ENCODE peak calls at places on chromosome 17, in four cellular contexts. N, F, M and U are unnamed samples.

GRCh38 chr17:32319548-32319905 is 22.4 kb downstream of the C17orf75 start:
- DNase-seq in N (peak; percentile 41), F (peak; percentile 79), M (peak; percentile 53), U (no peak)

GRCh38 chr17:4620531-4621101 is 20.9 kb downstream of the ALOX15 start:
- DNase-seq in N (no peak), F (no peak), M (no peak), U (no peak)

GRCh38 chr17:76013377-76013932 is 12.8 kb downstream of the CDK3 start:
- DNase-seq in N (no peak), F (no peak), M (no peak), U (no peak)

GRCh38 chr17:76492989-76493501 is 8.2 kb downstream of the RHBDF2 start:
- DNase-seq in N (peak; percentile 81), F (no peak), M (peak; percentile 91), U (no peak)

GRCh38 chr17:29546085-29546484 is 20.8 kb downstream of the ABHD15 start:
- DNase-seq in N (no peak), F (no peak), M (no peak), U (no peak)

GRCh38 chr17:48470388-48471034 is 40.5 kb upstream of the SKAP1 start:
- DNase-seq in N (peak; percentile 48), F (no peak), M (peak; percentile 68), U (no peak)

GRCh38 chr17:59617141-59617757 is 2.4 kb upstream of the CLTC start:
- DNase-seq in N (peak; percentile 33), F (no peak), M (no peak), U (no peak)

GRCh38 chr17:36869856-36870617 is 67.2 kb upstream of the LHX1 start:
- DNase-seq in N (peak; percentile 24), F (no peak), M (peak; percentile 17), U (no peak)

GRCh38 chr17:33469911-33470310 is 176.8 kb upstream of the ASIC2 start:
- DNase-seq in N (peak; percentile 57), F (no peak), M (peak; percentile 95), U (no peak)

GRCh38 chr17:15171433-15172047 is 93.6 kb downstream of the PMP22 start:
- DNase-seq in N (peak; percentile 47), F (peak; percentile 79), M (peak; percentile 78), U (no peak)

GRCh38 chr17:64777413-64778101 is 115.5 kb upstream of the SMURF2 start:
- DNase-seq in N (no peak), F (peak; percentile 57), M (no peak), U (no peak)

GRCh38 chr17:7711356-7711755 is 6.2 kb upstream of the DNAH2 start:
- DNase-seq in N (no peak), F (peak; percentile 54), M (no peak), U (no peak)

GRCh38 chr17:6427284-6427781 is 7.6 kb downstream of the AIPL1 start:
- DNase-seq in N (peak; percentile 35), F (no peak), M (peak; percentile 22), U (no peak)

GRCh38 chr17:69773081-69773480 is 301.9 kb upstream of the KCNJ16 start:
- DNase-seq in N (peak; percentile 64), F (no peak), M (peak; percentile 47), U (no peak)

GRCh38 chr17:19410875-19411291 is at the start of gene RNF112:
- DNase-seq in N (no peak), F (peak; percentile 51), M (peak; percentile 56), U (no peak)

GRCh38 chr17:73822371-73822770 is 178.1 kb upstream of the SDK2 start:
- DNase-seq in N (no peak), F (no peak), M (no peak), U (no peak)

GRCh38 chr17:19877546-19877945 is 9.8 kb upstream of the ULK2 start:
- DNase-seq in N (no peak), F (no peak), M (no peak), U (no peak)

GRCh38 chr17:27245230-27245696 is 48.7 kb upstream of the WSB1 start:
- DNase-seq in N (peak; percentile 76), F (peak; percentile 85), M (peak; percentile 97), U (peak; percentile 55)

GRCh38 chr17:17155568-17155967 is 50.6 kb downstream of the PLD6 start:
- DNase-seq in N (no peak), F (no peak), M (no peak), U (no peak)

GRCh38 chr17:73998246-73999220 is 204.9 kb upstream of the RPL38 start:
- DNase-seq in N (peak; percentile 22), F (peak; percentile 69), M (no peak), U (no peak)

GRCh38 chr17:52681486-52681885 is 523.0 kb upstream of the CA10 start:
- DNase-seq in N (no peak), F (no peak), M (no peak), U (no peak)

GRCh38 chr17:70138309-70138865 is 30.9 kb upstream of the KCNJ2 start:
- DNase-seq in N (no peak), F (no peak), M (no peak), U (no peak)

GRCh38 chr17:50499722-50500121 is 8.5 kb upstream of the MYCBPAP start:
- DNase-seq in N (no peak), F (no peak), M (no peak), U (no peak)

GRCh38 chr17:14918540-14918939 is 346.6 kb downstream of the PMP22 start:
- DNase-seq in N (no peak), F (no peak), M (peak; percentile 45), U (no peak)

GRCh38 chr17:63116967-63117366 is 150.9 kb downstream of the TANC2 start:
- DNase-seq in N (peak; percentile 11), F (peak; percentile 64), M (peak; percentile 72), U (no peak)

GRCh38 chr17:36661047-36661666 is 59.8 kb downstream of the MRM1 start:
- DNase-seq in N (no peak), F (no peak), M (no peak), U (no peak)

GRCh38 chr17:320809-321385 is 31.7 kb downstream of the RPH3AL start:
- DNase-seq in N (no peak), F (peak; percentile 84), M (no peak), U (no peak)

GRCh38 chr17:29091591-29092291 is 48.8 kb downstream of the PIPOX start:
- DNase-seq in N (no peak), F (no peak), M (no peak), U (no peak)

GRCh38 chr17:58667934-58668597 is 23.8 kb downstream of the TEX14 start:
- DNase-seq in N (peak; percentile 46), F (no peak), M (no peak), U (no peak)

GRCh38 chr17:40615295-40615988 is 32.2 kb downstream of the SMARCE1 start:
- DNase-seq in N (peak; percentile 67), F (peak; percentile 68), M (peak; percentile 49), U (no peak)

GRCh38 chr17:35406568-35406967 is 25.7 kb downstream of the SLFN12 start:
- DNase-seq in N (no peak), F (no peak), M (no peak), U (no peak)

GRCh38 chr17:52648995-52649394 is 490.5 kb upstream of the CA10 start:
- DNase-seq in N (no peak), F (no peak), M (no peak), U (no peak)

GRCh38 chr17:7780736-7781135 is 53.3 kb upstream of the KDM6B start:
- DNase-seq in N (no peak), F (no peak), M (no peak), U (no peak)

GRCh38 chr17:74454197-74455024 is 12.0 kb upstream of the CD300A start:
- DNase-seq in N (peak; percentile 69), F (peak; percentile 38), M (peak; percentile 64), U (no peak)

GRCh38 chr17:36993227-36993626 is 44.5 kb downstream of the AATF start:
- DNase-seq in N (no peak), F (no peak), M (no peak), U (no peak)

GRCh38 chr17:43410557-43411368 is 12.0 kb downstream of the ARL4D start:
- DNase-seq in N (no peak), F (no peak), M (no peak), U (no peak)

GRCh38 chr17:72477529-72477928 is 356.7 kb downstream of the SOX9 start:
- DNase-seq in N (no peak), F (no peak), M (no peak), U (no peak)

DNA sequence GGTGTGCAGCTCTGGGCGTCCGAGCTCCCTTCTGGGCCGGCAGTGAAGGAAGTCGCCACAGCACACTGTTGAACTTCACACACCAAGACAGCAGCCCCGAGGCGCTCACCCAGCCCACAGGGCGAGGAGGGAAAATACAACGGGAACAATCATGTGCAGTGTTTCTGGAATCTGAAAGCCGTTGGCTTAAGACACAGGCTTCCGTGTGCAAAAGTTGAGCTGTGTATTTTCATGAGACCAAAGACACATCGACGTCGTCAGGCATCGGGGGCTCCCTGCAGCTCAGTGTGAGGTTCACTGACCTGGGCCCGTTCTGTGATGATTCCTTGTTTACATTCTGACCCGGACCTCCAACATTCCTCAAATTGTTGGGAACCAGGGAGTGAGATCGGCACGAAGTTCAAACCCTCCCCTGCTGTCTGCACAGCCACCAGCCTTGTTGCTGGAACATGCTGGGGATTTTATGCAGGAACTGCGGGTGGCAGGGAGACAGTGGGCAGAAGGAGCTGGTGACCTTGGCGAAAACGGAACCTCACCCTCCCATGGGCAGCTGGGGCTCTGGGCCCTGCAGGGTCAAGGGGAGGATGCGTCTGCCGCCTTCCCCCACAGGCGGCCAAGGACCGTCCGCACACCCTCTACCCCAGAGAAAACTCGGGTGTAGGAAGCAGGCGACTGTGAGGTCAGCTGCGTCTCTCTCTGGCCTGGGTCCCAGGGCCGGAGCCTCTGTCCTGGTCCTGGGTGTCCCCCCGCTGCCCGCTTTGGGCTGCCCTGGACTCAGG is 72.2 kb downstream of the METRNL start:
- DNase-seq in N (no peak), F (no peak), M (peak; percentile 7), U (no peak)
- H3K9me3 ChIP-seq in N (no peaks in the 10 kb centered on the region), F (no peaks in the 10 kb centered on the region), M (no peaks in the 10 kb centered on the region), U (no peaks in the 10 kb centered on the region)

DNA sequence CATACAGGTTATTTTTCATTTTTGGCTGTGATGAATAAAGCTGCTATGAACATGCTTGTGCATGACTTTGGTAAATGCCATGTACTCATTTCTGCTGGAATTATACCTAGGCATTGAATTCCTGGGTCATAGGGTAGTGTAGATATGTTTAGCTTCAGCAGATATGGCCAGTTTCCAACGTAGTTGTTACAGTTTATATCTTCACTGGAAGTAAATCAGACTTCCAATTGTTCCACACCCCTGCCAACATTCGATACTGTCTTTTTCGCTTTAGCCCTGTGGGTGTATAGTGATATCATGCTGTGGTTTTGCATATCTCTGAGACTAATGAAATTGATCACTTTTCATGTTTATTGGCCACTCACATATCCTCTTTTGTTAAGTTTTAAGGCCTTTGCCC is 50.4 kb downstream of the ARHGAP27 start:
- DNase-seq in N (peak; percentile 52), F (no peak), M (no peak), U (peak; percentile 70)
- H3K4me2 ChIP-seq in N (peak overlapping the region; percentile 2), F (no peak overlapping the region), M (no peak overlapping the region), U (peak overlapping the region; percentile 45)

GRCh38 chr17:80783461-80783860 is 208.2 kb upstream of the CHMP6 start:
- DNase-seq in N (no peak), F (no peak), M (peak; percentile 32), U (no peak)
- H3K9me3 ChIP-seq in N (no peaks in the 10 kb centered on the region), F (no peaks in the 10 kb centered on the region), M (no peaks in the 10 kb centered on the region), U (no peaks in the 10 kb centered on the region)

GRCh38 chr17:78342438-78343098 is 17.3 kb downstream of the SOCS3 start:
- DNase-seq in N (peak; percentile 88), F (no peak), M (peak; percentile 91), U (no peak)
- H3K4me2 ChIP-seq in N (peak overlapping the region; percentile 83), F (peak overlapping the region; percentile 86), M (peak overlapping the region; percentile 85), U (peak overlapping the region; percentile 65)

GRCh38 chr17:83193336-83194188 is 114.2 kb downstream of the METRNL start:
- DNase-seq in N (peak; percentile 72), F (no peak), M (no peak), U (no peak)
- H3K9me3 ChIP-seq in N (no peaks in the 10 kb centered on the region), F (no peaks in the 10 kb centered on the region), M (no peaks in the 10 kb centered on the region), U (no peaks in the 10 kb centered on the region)